ENCODE peak calls at places on chromosomes 11 and 22, in four cellular contexts. D is C1 segment of cervical spinal cord, Z is RWPE1, Y is NCI-H1694 treated with DMSO at 0.1 percent for 48 hours. I is an unnamed sample.

GRCh38 chr22:20259336-20259705 is 8.8 kb downstream of the RTN4R start:
- DNase-seq in D (no peak), Z (no peak), Y (no peak), I (no peak)

GRCh38 chr11:100525635-100526034 is 161.5 kb upstream of the ARHGAP42 start:
- DNase-seq in D (no peak), Z (no peak), Y (no peak), I (no peak)

GRCh38 chr11:45917286-45917622 is 423 bp downstream of the PEX16 start:
- DNase-seq in D (no peak), Z (no peak), Y (no peak), I (no peak)

GRCh38 chr22:37260939-37261338 is 16.9 kb upstream of the RAC2 start:
- DNase-seq in D (no peak), Z (peak; percentile 38), Y (peak; percentile 39), I (no peak)

GRCh38 chr11:126772267-126772666 is 228.3 kb downstream of the KIRREL3 start:
- DNase-seq in D (no peak), Z (no peak), Y (no peak), I (no peak)

GRCh38 chr11:95688501-95689222 is 100.9 kb downstream of the FAM76B start:
- DNase-seq in D (no peak), Z (no peak), Y (no peak), I (no peak)

GRCh38 chr11:102332611-102332994 is 14.4 kb upstream of the BIRC2 start:
- DNase-seq in D (no peak), Z (no peak), Y (no peak), I (no peak)

GRCh38 chr11:88644724-88645123 is 307.2 kb upstream of the CTSC start:
- DNase-seq in D (no peak), Z (no peak), Y (no peak), I (no peak)

GRCh38 chr22:38262051-38262795 is 10.6 kb downstream of the TMEM184B start:
- DNase-seq in D (peak; percentile 78), Z (no peak), Y (no peak), I (no peak)

GRCh38 chr22:17097701-17098100 is 12.9 kb downstream of the IL17RA start:
- DNase-seq in D (no peak), Z (no peak), Y (no peak), I (no peak)

GRCh38 chr11:120808616-120809050 is 215.3 kb upstream of the TBCEL start:
- DNase-seq in D (no peak), Z (no peak), Y (no peak), I (no peak)

GRCh38 chr11:20873054-20873453 is 203.7 kb downstream of the NELL1 start:
- DNase-seq in D (no peak), Z (no peak), Y (peak; percentile 65), I (peak; percentile 17)

GRCh38 chr22:44455151-44455962 is 42.7 kb downstream of the RTL6 start:
- DNase-seq in D (no peak), Z (no peak), Y (no peak), I (no peak)

GRCh38 chr11:34160049-34160721 is 54.8 kb downstream of the NAT10 start:
- DNase-seq in D (no peak), Z (no peak), Y (no peak), I (no peak)

GRCh38 chr22:30301995-30302809 is 12.9 kb upstream of the CASTOR1 start:
- DNase-seq in D (no peak), Z (no peak), Y (no peak), I (no peak)

GRCh38 chr11:5204787-5205186 is 4.3 kb upstream of the OR51V1 start:
- DNase-seq in D (no peak), Z (peak; percentile 70), Y (no peak), I (no peak)

GRCh38 chr11:63551889-63552266 is 11.3 kb downstream of the PLAAT2 start:
- DNase-seq in D (no peak), Z (no peak), Y (no peak), I (no peak)

GRCh38 chr11:36431429-36432092 is 78.5 kb downstream of the TRAF6 start:
- DNase-seq in D (no peak), Z (peak; percentile 93), Y (no peak), I (no peak)

GRCh38 chr11:63369165-63369970 is at the start of gene SLC22A9:
- DNase-seq in D (no peak), Z (no peak), Y (no peak), I (no peak)

GRCh38 chr22:48535868-48536690 is 1291.6 kb downstream of the BRD1 start:
- DNase-seq in D (peak; percentile 90), Z (no peak), Y (peak; percentile 80), I (no peak)

GRCh38 chr22:42608481-42609361 is 6.0 kb downstream of the POLDIP3 start:
- DNase-seq in D (peak; percentile 7), Z (no peak), Y (peak; percentile 59), I (no peak)

GRCh38 chr11:128125723-128126122 is 461.6 kb downstream of the ETS1 start:
- DNase-seq in D (no peak), Z (no peak), Y (no peak), I (no peak)

GRCh38 chr11:117490911-117491310 is 163.3 kb downstream of the CEP164 start:
- DNase-seq in D (no peak), Z (no peak), Y (no peak), I (no peak)

GRCh38 chr11:34890812-34891211 is 25.4 kb downstream of the APIP start:
- DNase-seq in D (no peak), Z (peak; percentile 34), Y (peak; percentile 12), I (no peak)

GRCh38 chr11:131977854-131978253 is 607.4 kb downstream of the NTM start:
- DNase-seq in D (no peak), Z (peak; percentile 59), Y (no peak), I (no peak)

GRCh38 chr11:116742104-116742503 is 30.7 kb downstream of the BUD13 start:
- DNase-seq in D (no peak), Z (no peak), Y (no peak), I (no peak)

GRCh38 chr11:6197466-6198200 is 1.4 kb upstream of the OR52W1 start:
- DNase-seq in D (no peak), Z (no peak), Y (no peak), I (no peak)

GRCh38 chr22:44402196-44403111 is 89.7 kb upstream of the SHISAL1 start:
- DNase-seq in D (no peak), Z (no peak), Y (no peak), I (no peak)

GRCh38 chr22:42760806-42761565 is 40.3 kb upstream of the A4GALT start:
- DNase-seq in D (no peak), Z (no peak), Y (no peak), I (no peak)

GRCh38 chr11:100675115-100675650 is 11.9 kb upstream of the ARHGAP42 start:
- DNase-seq in D (no peak), Z (no peak), Y (no peak), I (no peak)

GRCh38 chr22:23268877-23269276 is 88.6 kb downstream of the BCR start:
- DNase-seq in D (no peak), Z (no peak), Y (no peak), I (no peak)

GRCh38 chr11:124917115-124917637 is 1.9 kb upstream of the HEPN1 start:
- DNase-seq in D (peak; percentile 37), Z (no peak), Y (peak; percentile 42), I (peak; percentile 84)

GRCh38 chr22:37267128-37267587 is 15.2 kb upstream of the CYTH4 start:
- DNase-seq in D (no peak), Z (peak; percentile 40), Y (peak; percentile 10), I (no peak)

GRCh38 chr11:85867751-85868150 is 12.6 kb downstream of the CCDC83 start:
- DNase-seq in D (no peak), Z (no peak), Y (no peak), I (no peak)

GRCh38 chr11:728901-729491 is 18.3 kb upstream of the TALDO1 start:
- DNase-seq in D (no peak), Z (no peak), Y (no peak), I (no peak)

GRCh38 chr11:107683807-107684206 is 28.0 kb downstream of the SLN start:
- DNase-seq in D (no peak), Z (peak; percentile 16), Y (no peak), I (no peak)